ENCODE peak calls at places on chromosomes 6 and 20, in six cellular contexts. L, B, J, Q, E and S are unnamed samples.

GRCh38 chr6:33630014-33630413 is 8.9 kb downstream of the ITPR3 start:
- DNase-seq in L (no peak), B (no peak), J (no peak), Q (no peak), E (no peak), S (no peak)

GRCh38 chr6:167757291-167757690 is 69.4 kb upstream of the AFDN start:
- DNase-seq in L (no peak), B (no peak), J (no peak), Q (no peak), E (no peak), S (no peak)

GRCh38 chr6:131226465-131226864 is 91.2 kb downstream of the AKAP7 start:
- DNase-seq in L (no peak), B (no peak), J (no peak), Q (no peak), E (no peak), S (no peak)

GRCh38 chr6:99013145-99013544 is 65.4 kb upstream of the FBXL4 start:
- DNase-seq in L (peak; percentile 92), B (peak; percentile 34), J (no peak), Q (no peak), E (no peak), S (no peak)

GRCh38 chr20:50244352-50245149 is 53.9 kb downstream of the CEBPB start:
- DNase-seq in L (no peak), B (no peak), J (no peak), Q (no peak), E (peak; percentile 67), S (no peak)

GRCh38 chr20:50704971-50705370 is 13.6 kb upstream of the RIPOR3 start:
- DNase-seq in L (peak; percentile 75), B (no peak), J (no peak), Q (no peak), E (no peak), S (no peak)

GRCh38 chr6:152123076-152123475 is 315.6 kb downstream of the ESR1 start:
- DNase-seq in L (no peak), B (no peak), J (no peak), Q (no peak), E (no peak), S (no peak)

GRCh38 chr6:107600936-107601335 is 111.0 kb downstream of the SOBP start:
- DNase-seq in L (peak; percentile 39), B (peak; percentile 57), J (no peak), Q (no peak), E (peak; percentile 18), S (no peak)

GRCh38 chr6:20692023-20692422 is 157.8 kb downstream of the CDKAL1 start:
- DNase-seq in L (no peak), B (no peak), J (no peak), Q (no peak), E (no peak), S (no peak)

GRCh38 chr6:34232901-34233300 is 3.8 kb upstream of the HMGA1 start:
- DNase-seq in L (no peak), B (no peak), J (no peak), Q (no peak), E (no peak), S (no peak)

GRCh38 chr20:21719592-21720214 is 14.2 kb downstream of the PAX1 start:
- DNase-seq in L (peak; percentile 44), B (peak; percentile 81), J (peak; percentile 67), Q (no peak), E (no peak), S (peak; percentile 41)

GRCh38 chr6:128725271-128726233 is 157.4 kb upstream of the LAMA2 start:
- DNase-seq in L (peak; percentile 45), B (peak; percentile 64), J (no peak), Q (no peak), E (no peak), S (no peak)

GRCh38 chr20:58880994-58881752 is 28.7 kb downstream of the GNAS start:
- DNase-seq in L (no peak), B (no peak), J (no peak), Q (no peak), E (peak; percentile 33), S (no peak)

GRCh38 chr20:11170025-11170424 is 496.2 kb upstream of the JAG1 start:
- DNase-seq in L (no peak), B (no peak), J (no peak), Q (no peak), E (no peak), S (no peak)

GRCh38 chr6:81331526-81331925 is 421.0 kb downstream of the TENT5A start:
- DNase-seq in L (peak; percentile 16), B (no peak), J (no peak), Q (no peak), E (no peak), S (no peak)

GRCh38 chr20:51023617-51024155 is 779 bp upstream of the KCNG1 start:
- DNase-seq in L (no peak), B (no peak), J (no peak), Q (no peak), E (peak; percentile 42), S (no peak)

GRCh38 chr6:33589723-33590530 is 9.9 kb upstream of the BAK1 start:
- DNase-seq in L (peak; percentile 84), B (peak; percentile 93), J (peak; percentile 47), Q (peak; percentile 45), E (peak; percentile 88), S (no peak)

GRCh38 chr6:2055914-2056313 is 189.5 kb downstream of the GMDS start:
- DNase-seq in L (no peak), B (no peak), J (no peak), Q (no peak), E (no peak), S (no peak)

GRCh38 chr6:2053691-2054090 is 191.7 kb downstream of the GMDS start:
- DNase-seq in L (no peak), B (no peak), J (no peak), Q (no peak), E (no peak), S (no peak)

GRCh38 chr6:2055143-2055542 is 190.3 kb downstream of the GMDS start:
- DNase-seq in L (no peak), B (no peak), J (no peak), Q (no peak), E (no peak), S (no peak)

DNA sequence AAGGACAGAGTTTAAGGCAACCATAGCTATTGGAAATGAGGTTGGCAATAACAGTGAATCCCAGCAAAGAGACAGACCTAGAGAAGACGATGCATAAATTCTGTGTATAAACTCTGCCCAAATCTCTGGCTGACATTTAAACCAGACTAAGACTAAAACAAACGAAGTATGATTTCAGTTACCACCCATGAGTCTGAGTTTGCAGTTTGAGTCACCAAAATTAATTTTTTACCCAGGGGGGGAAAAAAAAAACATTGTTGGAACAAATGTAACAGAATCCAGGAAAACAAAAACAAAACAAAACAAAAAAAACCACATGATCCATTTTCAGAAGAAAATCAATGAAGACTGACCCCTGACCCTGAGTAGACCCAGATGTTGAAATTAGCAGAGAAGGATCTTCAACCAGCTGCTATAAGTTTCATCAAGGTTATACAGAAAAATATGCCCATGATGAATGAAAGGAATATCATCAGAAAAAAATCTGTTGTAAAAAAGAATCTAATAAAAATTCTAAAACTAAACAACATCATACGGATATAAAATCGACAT is 190.8 kb downstream of the GMDS start:
- DNase-seq in L (no peak), B (no peak), J (no peak), Q (no peak), E (no peak), S (no peak)
- H3K27ac ChIP-seq in L (no peak overlapping the region), B (no peak overlapping the region), J (no peak overlapping the region), Q (no peak overlapping the region), E (no peak overlapping the region), S (no peak overlapping the region)

GRCh38 chr6:50822078-50822476 is 3.4 kb downstream of the TFAP2B start:
- DNase-seq in L (no peak), B (no peak), J (no peak), Q (no peak), E (no peak), S (no peak)

GRCh38 chr6:50819527-50819905 is 845 bp downstream of the TFAP2B start:
- DNase-seq in L (peak; percentile 1), B (peak; percentile 28), J (no peak), Q (no peak), E (no peak), S (no peak)

GRCh38 chr6:50819906-50820589 is 1.4 kb downstream of the TFAP2B start:
- DNase-seq in L (no peak), B (no peak), J (no peak), Q (no peak), E (no peak), S (no peak)

GRCh38 chr6:50821431-50822077 is 2.9 kb downstream of the TFAP2B start:
- DNase-seq in L (no peak), B (no peak), J (no peak), Q (no peak), E (no peak), S (no peak)

DNA sequence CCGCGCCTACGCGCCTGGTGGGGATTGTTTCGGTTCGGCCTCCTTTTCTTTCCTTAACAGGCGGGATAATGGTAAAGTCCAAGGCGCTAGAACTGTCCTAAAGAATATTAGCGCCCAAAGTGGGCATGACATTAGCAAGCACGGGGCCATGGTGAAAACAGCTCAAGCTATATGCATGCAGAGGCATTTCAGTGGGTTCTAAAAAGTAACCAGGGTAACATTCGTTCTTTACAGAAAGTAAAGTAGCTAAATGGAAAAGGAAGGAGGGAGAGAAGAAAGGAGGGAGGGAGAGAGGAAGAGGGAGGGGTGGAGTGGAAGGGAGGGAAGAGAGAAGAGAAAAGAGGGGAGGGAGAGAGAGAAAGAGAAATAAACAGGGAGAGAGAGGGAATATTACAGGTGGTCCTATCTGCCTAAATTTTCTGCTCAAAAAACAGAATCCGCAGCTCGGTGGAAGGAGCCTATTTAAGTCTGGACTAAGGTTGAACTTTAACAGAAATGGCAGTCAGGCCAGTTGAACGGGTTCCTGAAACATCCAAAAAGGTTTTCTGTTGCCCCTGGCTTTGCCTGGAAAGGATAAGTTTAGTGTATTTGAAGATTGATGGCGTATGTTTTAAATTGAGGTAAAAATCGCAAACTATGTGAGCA is 2.0 kb downstream of the TFAP2B start:
- DNase-seq in L (no peak), B (no peak), J (no peak), Q (no peak), E (no peak), S (no peak)
- H3K27ac ChIP-seq in L (no peak overlapping the region), B (peak overlapping the region; percentile 55), J (no peak overlapping the region), Q (no peak overlapping the region), E (no peak overlapping the region), S (no peak overlapping the region)

DNA sequence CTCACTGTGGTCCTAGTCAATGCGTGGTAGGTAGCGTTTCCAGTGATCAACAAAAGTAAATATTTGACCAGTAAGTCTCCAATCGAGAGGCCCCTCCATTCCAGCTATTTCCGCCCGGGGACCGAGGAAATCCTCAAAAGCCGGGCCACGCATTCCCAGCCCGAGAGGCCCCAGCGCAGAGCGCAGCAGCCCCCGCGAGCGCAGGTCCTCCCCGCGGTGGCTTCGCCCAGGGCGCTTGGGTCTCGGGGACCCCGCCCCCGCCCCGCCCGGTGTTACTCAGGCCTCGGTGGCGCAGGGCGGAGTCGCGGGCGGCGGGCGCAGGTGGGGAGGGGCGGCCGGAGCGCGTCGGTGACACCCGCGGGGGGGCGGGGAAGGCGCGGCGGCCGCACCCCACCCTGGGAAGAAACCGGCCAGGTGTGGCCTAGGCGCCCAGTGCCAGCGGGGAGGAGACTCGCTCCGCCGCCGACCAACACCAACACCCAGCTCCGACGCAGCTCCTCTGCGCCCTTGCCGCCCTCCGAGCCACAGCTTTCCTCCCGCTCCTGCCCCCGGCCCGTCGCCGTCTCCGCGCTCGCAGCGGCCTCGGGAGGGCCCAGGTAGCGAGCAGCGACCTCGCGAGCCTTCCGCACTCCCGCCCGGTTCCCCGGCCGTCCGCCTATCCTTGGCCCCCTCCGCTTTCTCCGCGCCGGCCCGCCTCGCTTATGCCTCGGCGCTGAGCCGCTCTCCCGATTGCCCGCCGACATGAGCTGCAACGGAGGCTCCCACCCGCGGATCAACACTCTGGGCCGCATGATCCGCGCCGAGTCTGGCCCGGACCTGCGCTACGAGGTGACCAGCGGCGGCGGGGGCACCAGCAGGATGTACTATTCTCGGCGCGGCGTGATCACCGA is at the start of gene DSP:
- DNase-seq in L (peak; percentile 41), B (peak; percentile 93), J (no peak), Q (no peak), E (peak; percentile 94), S (no peak)
- H3K27ac ChIP-seq in L (peak within 1 kb of the TSS; percentile 66), B (peak within 1 kb of the TSS; percentile 98), J (no peak within 1 kb of the TSS), Q (no peak within 1 kb of the TSS), E (peak within 1 kb of the TSS; percentile 93), S (no peak within 1 kb of the TSS)

GRCh38 chr6:51655517-51655916 is 431.9 kb downstream of the PKHD1 start:
- DNase-seq in L (no peak), B (no peak), J (no peak), Q (no peak), E (no peak), S (no peak)
- H3K27ac ChIP-seq in L (no peak overlapping the region), B (no peak overlapping the region), J (no peak overlapping the region), Q (no peak overlapping the region), E (no peak overlapping the region), S (no peak overlapping the region)